ENCODE peak calls at places on chromosomes 7 and 10, in seven cellular contexts. E is ascending aorta, M is tibial nerve, V is substantia nigra, W is cardiac muscle cell, T is MM.1S, Q is iPS DF 6.9. Y is an unnamed sample.

GRCh38 chr7:41134242-41134872 is 568.5 kb downstream of the INHBA start:
- DNase-seq in E (no peak), M (no peak), V (no peak), W (no peak), T (no peak), Q (no peak), Y (no peak)

GRCh38 chr7:142177869-142178268 is 66.4 kb downstream of the MGAM2 start:
- DNase-seq in E (no peak), M (no peak), V (no peak), W (no peak), T (peak; percentile 87), Q (no peak), Y (no peak)

GRCh38 chr7:117119192-117119924 is 166.1 kb downstream of the ST7 start:
- DNase-seq in E (no peak), M (peak; percentile 92), V (peak; percentile 71), W (peak; percentile 84), T (peak; percentile 83), Q (no peak), Y (peak; percentile 93)

GRCh38 chr10:34967411-34967880 is 122.7 kb downstream of the CUL2 start:
- DNase-seq in E (no peak), M (peak; percentile 28), V (peak; percentile 8), W (peak; percentile 94), T (no peak), Q (no peak), Y (no peak)

GRCh38 chr10:78304091-78305045 is 270.7 kb downstream of the RPS24 start:
- DNase-seq in E (no peak), M (no peak), V (no peak), W (no peak), T (no peak), Q (no peak), Y (peak; percentile 88)

GRCh38 chr7:591856-592628 is 72.4 kb upstream of the PDGFA start:
- DNase-seq in E (no peak), M (no peak), V (no peak), W (no peak), T (no peak), Q (no peak), Y (no peak)

GRCh38 chr10:124236818-124237217 is 143.4 kb upstream of the CHST15 start:
- DNase-seq in E (no peak), M (no peak), V (no peak), W (no peak), T (no peak), Q (no peak), Y (no peak)

GRCh38 chr7:113698556-113699220 is 220.1 kb downstream of the PPP1R3A start:
- DNase-seq in E (no peak), M (peak; percentile 16), V (no peak), W (peak; percentile 46), T (peak; percentile 52), Q (no peak), Y (no peak)

GRCh38 chr10:113273877-113274829 is 278.7 kb upstream of the HABP2 start:
- DNase-seq in E (no peak), M (no peak), V (no peak), W (no peak), T (no peak), Q (no peak), Y (no peak)

GRCh38 chr10:132845780-132846595 is 60.0 kb upstream of the NKX6-2 start:
- DNase-seq in E (no peak), M (no peak), V (no peak), W (no peak), T (no peak), Q (no peak), Y (no peak)

GRCh38 chr7:157670490-157671357 is 333.9 kb downstream of the DNAJB6 start:
- DNase-seq in E (no peak), M (no peak), V (no peak), W (no peak), T (no peak), Q (no peak), Y (no peak)

GRCh38 chr7:123079021-123079420 is 83.5 kb upstream of the TAS2R16 start:
- DNase-seq in E (no peak), M (no peak), V (no peak), W (no peak), T (no peak), Q (no peak), Y (no peak)

GRCh38 chr10:60138842-60139241 is 232.5 kb upstream of the CCDC6 start:
- DNase-seq in E (no peak), M (no peak), V (no peak), W (no peak), T (no peak), Q (no peak), Y (no peak)

GRCh38 chr7:2409745-2410414 is 6.5 kb downstream of the CHST12 start:
- DNase-seq in E (no peak), M (no peak), V (no peak), W (no peak), T (no peak), Q (no peak), Y (no peak)
- H3K27ac ChIP-seq in E (no peak overlapping the region), M (no peak overlapping the region), V (no peak overlapping the region), W (no peak overlapping the region), T (no peak overlapping the region), Q (no peak overlapping the region), Y (peak overlapping the region; percentile 52)

GRCh38 chr10:58347967-58348366 is 13.2 kb downstream of the UBE2D1 start:
- DNase-seq in E (no peak), M (no peak), V (no peak), W (no peak), T (no peak), Q (no peak), Y (no peak)

GRCh38 chr10:58350023-58350422 is 15.2 kb downstream of the UBE2D1 start:
- DNase-seq in E (no peak), M (no peak), V (no peak), W (no peak), T (no peak), Q (no peak), Y (no peak)

GRCh38 chr10:58351616-58352578 is 17.1 kb downstream of the UBE2D1 start:
- DNase-seq in E (no peak), M (no peak), V (peak; percentile 4), W (no peak), T (no peak), Q (no peak), Y (no peak)

GRCh38 chr10:58350619-58351323 is 16.0 kb downstream of the UBE2D1 start:
- DNase-seq in E (no peak), M (no peak), V (no peak), W (peak; percentile 31), T (no peak), Q (no peak), Y (no peak)

DNA sequence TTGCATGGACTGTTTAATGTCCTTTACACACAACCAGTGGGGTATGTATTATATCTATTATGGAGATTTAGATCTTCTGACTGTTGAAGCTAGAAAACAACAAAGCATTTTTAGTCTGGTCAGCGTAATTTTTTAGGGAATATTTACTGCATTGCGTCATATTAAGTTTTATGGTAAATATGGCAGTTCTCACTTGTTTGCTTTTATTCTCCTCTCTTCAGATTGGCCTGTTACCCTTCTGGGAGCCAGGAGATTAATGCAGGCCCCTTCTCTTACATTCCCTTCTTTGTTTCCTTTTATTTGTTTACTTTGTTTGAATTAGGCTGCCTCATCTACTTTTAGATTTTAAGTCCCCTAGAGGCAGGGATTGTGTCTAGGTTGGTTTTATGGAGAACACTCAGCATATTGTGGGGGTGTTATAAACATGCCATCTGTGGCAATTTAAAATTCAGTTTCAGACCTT is 13.8 kb downstream of the UBE2D1 start:
- DNase-seq in E (no peak), M (no peak), V (no peak), W (no peak), T (no peak), Q (no peak), Y (no peak)
- H3K27ac ChIP-seq in E (no peak overlapping the region), M (no peak overlapping the region), V (no peak overlapping the region), W (no peak overlapping the region), T (no peak overlapping the region), Q (no peak overlapping the region), Y (no peak overlapping the region)

GRCh38 chr7:106061301-106061979 is 50.7 kb downstream of the SYPL1 start:
- DNase-seq in E (no peak), M (no peak), V (no peak), W (no peak), T (peak; percentile 9), Q (no peak), Y (no peak)
- H3K27ac ChIP-seq in E (no peak overlapping the region), M (no peak overlapping the region), V (no peak overlapping the region), W (no peak overlapping the region), T (no peak overlapping the region), Q (no peak overlapping the region), Y (no peak overlapping the region)

GRCh38 chr7:122006687-122007086 is 133.7 kb downstream of the PTPRZ1 start:
- DNase-seq in E (no peak), M (no peak), V (no peak), W (no peak), T (no peak), Q (no peak), Y (no peak)
- H3K27ac ChIP-seq in E (no peak overlapping the region), M (no peak overlapping the region), V (no peak overlapping the region), W (no peak overlapping the region), T (no peak overlapping the region), Q (no peak overlapping the region), Y (no peak overlapping the region)

GRCh38 chr10:87092861-87093460 is 1.7 kb downstream of the GLUD1 start:
- DNase-seq in E (no peak), M (no peak), V (no peak), W (peak; percentile 42), T (peak; percentile 82), Q (no peak), Y (no peak)

GRCh38 chr10:87092356-87092860 is 2.2 kb downstream of the GLUD1 start:
- DNase-seq in E (no peak), M (no peak), V (no peak), W (peak; percentile 55), T (no peak), Q (no peak), Y (no peak)

GRCh38 chr10:87093461-87094372 is 926 bp downstream of the GLUD1 start:
- DNase-seq in E (peak; percentile 38), M (peak; percentile 58), V (peak; percentile 30), W (peak; percentile 40), T (peak; percentile 77), Q (no peak), Y (no peak)

GRCh38 chr10:87089746-87090145 is 4.9 kb downstream of the GLUD1 start:
- DNase-seq in E (no peak), M (no peak), V (no peak), W (no peak), T (no peak), Q (no peak), Y (no peak)

GRCh38 chr10:87090779-87091178 is 3.9 kb downstream of the GLUD1 start:
- DNase-seq in E (no peak), M (no peak), V (no peak), W (no peak), T (no peak), Q (no peak), Y (no peak)
- H3K27ac ChIP-seq in E (no peak overlapping the region), M (no peak overlapping the region), V (no peak overlapping the region), W (no peak overlapping the region), T (no peak overlapping the region), Q (no peak overlapping the region), Y (no peak overlapping the region)

GRCh38 chr10:4501306-4501705 is 324.7 kb upstream of the AKR1E2 start:
- DNase-seq in E (no peak), M (no peak), V (no peak), W (no peak), T (no peak), Q (no peak), Y (no peak)

GRCh38 chr10:4504550-4504949 is 321.5 kb upstream of the AKR1E2 start:
- DNase-seq in E (no peak), M (no peak), V (no peak), W (no peak), T (no peak), Q (no peak), Y (no peak)

GRCh38 chr10:4503076-4503475 is 322.9 kb upstream of the AKR1E2 start:
- DNase-seq in E (no peak), M (no peak), V (no peak), W (peak; percentile 42), T (no peak), Q (no peak), Y (no peak)

GRCh38 chr10:4498763-4499251 is 327.2 kb upstream of the AKR1E2 start:
- DNase-seq in E (no peak), M (no peak), V (no peak), W (peak; percentile 84), T (no peak), Q (no peak), Y (no peak)
- H3K27ac ChIP-seq in E (peak overlapping the region; percentile 95), M (no peak overlapping the region), V (no peak overlapping the region), W (peak overlapping the region; percentile 31), T (no peak overlapping the region), Q (no peak overlapping the region), Y (peak overlapping the region; percentile 86)